ENCODE peak calls at places on chromosomes 7 and 10, in ten cellular contexts. F is right atrium auricular region; M is amniotic stem cell; C is IMR-90; L is lung microvascular endothelial cell; E is psoas muscle; A is M059J; N is DMS53; P is NCI-H774; W is stimulated activated CD4-positive, alpha-beta T cell treated with anti-CD3 and anti-CD28 coated beads, Interleukin-2, amount 100 ng/mL, for 24 hours. G is an unnamed sample.

GRCh38 chr10:112872728-112873127 is 77.3 kb upstream of the TCF7L2 start:
- DNase-seq in F (no peak), M (no peak), C (no peak), L (peak; percentile 9), E (no peak), A (no peak), N (peak; percentile 39), P (no peak), W (no peak), G (no peak)

GRCh38 chr10:93746844-93747284 is 10.9 kb upstream of the LGI1 start:
- DNase-seq in F (no peak), M (peak; percentile 98), C (peak; percentile 89), L (peak; percentile 36), E (no peak), A (peak; percentile 100), N (peak; percentile 75), P (no peak), W (peak; percentile 14), G (no peak)

GRCh38 chr7:6273380-6273837 is 985 bp upstream of the CYTH3 start:
- DNase-seq in F (no peak), M (no peak), C (no peak), L (no peak), E (no peak), A (peak; percentile 54), N (peak; percentile 69), P (peak; percentile 36), W (no peak), G (no peak)

GRCh38 chr7:12518920-12519681 is 51.4 kb upstream of the SCIN start:
- DNase-seq in F (no peak), M (no peak), C (no peak), L (peak; percentile 5), E (no peak), A (peak; percentile 5), N (peak; percentile 81), P (peak; percentile 3), W (peak; percentile 3), G (no peak)

GRCh38 chr10:98016781-98017475 is 13.5 kb downstream of the CRTAC1 start:
- DNase-seq in F (no peak), M (no peak), C (no peak), L (no peak), E (no peak), A (no peak), N (no peak), P (no peak), W (no peak), G (no peak)

GRCh38 chr7:70634610-70635068 is 497.3 kb upstream of the GALNT17 start:
- DNase-seq in F (no peak), M (peak; percentile 17), C (peak; percentile 98), L (no peak), E (no peak), A (peak; percentile 88), N (no peak), P (no peak), W (no peak), G (no peak)

GRCh38 chr7:47941136-47941844 is 7.0 kb downstream of the PKD1L1 start:
- DNase-seq in F (peak; percentile 80), M (no peak), C (peak; percentile 71), L (peak; percentile 89), E (no peak), A (peak; percentile 88), N (no peak), P (no peak), W (no peak), G (no peak)

GRCh38 chr10:102003541-102003940 is 52.4 kb downstream of the ARMH3 start:
- DNase-seq in F (no peak), M (no peak), C (peak; percentile 42), L (no peak), E (no peak), A (no peak), N (no peak), P (no peak), W (no peak), G (no peak)

GRCh38 chr10:78726171-78726570 is 342.6 kb upstream of the ZMIZ1 start:
- DNase-seq in F (no peak), M (no peak), C (no peak), L (no peak), E (no peak), A (no peak), N (no peak), P (no peak), W (no peak), G (no peak)

GRCh38 chr7:99392659-99393362 is 15.6 kb downstream of the PDAP1 start:
- DNase-seq in F (peak; percentile 85), M (no peak), C (no peak), L (peak; percentile 62), E (peak; percentile 90), A (no peak), N (peak; percentile 98), P (no peak), W (peak; percentile 82), G (peak; percentile 80)

GRCh38 chr7:27173412-27174076 is 576 bp downstream of the HOXA10 start:
- DNase-seq in F (no peak), M (no peak), C (no peak), L (no peak), E (peak; percentile 81), A (peak; percentile 70), N (peak; percentile 81), P (no peak), W (no peak), G (no peak)

GRCh38 chr10:7409732-7410168 is 1.1 kb downstream of the SFMBT2 start:
- DNase-seq in F (no peak), M (no peak), C (no peak), L (peak; percentile 3), E (no peak), A (no peak), N (no peak), P (no peak), W (peak; percentile 36), G (no peak)

GRCh38 chr10:3960496-3960895 is 175.5 kb upstream of the KLF6 start:
- DNase-seq in F (no peak), M (no peak), C (no peak), L (no peak), E (no peak), A (no peak), N (no peak), P (no peak), W (no peak), G (no peak)

GRCh38 chr10:91555455-91555854 is 77.4 kb downstream of the PPP1R3C start:
- DNase-seq in F (no peak), M (no peak), C (no peak), L (no peak), E (no peak), A (no peak), N (no peak), P (no peak), W (no peak), G (no peak)

GRCh38 chr10:5643356-5643755 is 23.0 kb downstream of the ASB13 start:
- DNase-seq in F (no peak), M (no peak), C (no peak), L (peak; percentile 24), E (no peak), A (no peak), N (no peak), P (no peak), W (no peak), G (no peak)

G was measured in T-helper 17 cell.